ENCODE peak calls at places on chromosomes 6 and 20, in seven cellular contexts. S is SK-N-SH, B is H1, H is K562, W is HCT116, C is HepG2, D is endothelial cell of umbilical vein. P is an unnamed sample.

GRCh38 chr20:18913701-18914100 is 100.1 kb downstream of the SCP2D1 start:
- DNase-seq in S (no peak), B (no peak), H (no peak), W (no peak), C (no peak), D (no peak), P (no peak)

GRCh38 chr6:118263929-118264486 is 284.1 kb upstream of the PLN start:
- DNase-seq in S (peak), B (no peak), H (no peak), W (peak), C (peak), D (peak), P (peak)

GRCh38 chr6:32603888-32604287 is 14.2 kb upstream of the HLA-DRB1 start:
- DNase-seq in S (no peak), B (no peak), H (no peak), W (no peak), C (no peak), D (no peak), P (no peak)

GRCh38 chr20:42588847-42589246 is 600.9 kb downstream of the PTPRT start:
- DNase-seq in S (no peak), B (no peak), H (no peak), W (no peak), C (no peak), D (no peak), P (no peak)

GRCh38 chr6:3305216-3305565 is 46.4 kb downstream of the PSMG4 start:
- DNase-seq in S (no peak), B (no peak), H (no peak), W (no peak), C (no peak), D (no peak), P (no peak)

GRCh38 chr20:14700641-14700965 is 363.2 kb upstream of the FLRT3 start:
- DNase-seq in S (no peak), B (no peak), H (no peak), W (no peak), C (no peak), D (no peak), P (no peak)

GRCh38 chr20:49821850-49822249 is 9.2 kb downstream of the SLC9A8 start:
- DNase-seq in S (no peak), B (no peak), H (no peak), W (no peak), C (no peak), D (peak), P (no peak)

GRCh38 chr20:36591854-36592641 is 13.5 kb upstream of the RAB5IF start:
- DNase-seq in S (peak), B (no peak), H (peak), W (peak), C (peak), D (no peak), P (peak)

GRCh38 chr6:320351-321157 is 28.3 kb downstream of the DUSP22 start:
- DNase-seq in S (no peak), B (no peak), H (no peak), W (no peak), C (no peak), D (no peak), P (no peak)

GRCh38 chr20:36462440-36463211 is 78.7 kb upstream of the MYL9 start:
- DNase-seq in S (peak), B (no peak), H (no peak), W (no peak), C (no peak), D (peak), P (peak)

GRCh38 chr6:7765575-7766325 is 39.9 kb downstream of the BMP6 start:
- DNase-seq in S (no peak), B (no peak), H (no peak), W (no peak), C (no peak), D (no peak), P (no peak)

GRCh38 chr20:20731000-20731944 is 18.8 kb upstream of the RALGAPA2 start:
- DNase-seq in S (no peak), B (no peak), H (no peak), W (no peak), C (no peak), D (peak), P (no peak)

GRCh38 chr6:68778356-68779020 is 143.4 kb downstream of the ADGRB3 start:
- DNase-seq in S (peak), B (peak), H (peak), W (no peak), C (peak), D (no peak), P (peak)

GRCh38 chr6:73579389-73579788 is 58.6 kb upstream of the EEF1A1 start:
- DNase-seq in S (no peak), B (no peak), H (no peak), W (no peak), C (no peak), D (no peak), P (peak)

GRCh38 chr6:148389086-148389485 is 46.4 kb downstream of the SASH1 start:
- DNase-seq in S (no peak), B (no peak), H (no peak), W (no peak), C (no peak), D (no peak), P (no peak)

GRCh38 chr6:22036699-22037098 is 260.1 kb downstream of the PRL start:
- DNase-seq in S (no peak), B (no peak), H (no peak), W (no peak), C (no peak), D (no peak), P (no peak)

GRCh38 chr6:123956492-123957139 is 153.0 kb downstream of the NKAIN2 start:
- DNase-seq in S (no peak), B (no peak), H (no peak), W (no peak), C (no peak), D (no peak), P (no peak)

GRCh38 chr6:11197175-11197535 is 35.3 kb downstream of the NEDD9 start:
- DNase-seq in S (no peak), B (no peak), H (no peak), W (no peak), C (no peak), D (peak), P (peak)

GRCh38 chr20:11451793-11452291 is 465.9 kb upstream of the BTBD3 start:
- DNase-seq in S (no peak), B (no peak), H (no peak), W (peak), C (no peak), D (no peak), P (peak)

GRCh38 chr20:7003598-7003997 is 236.1 kb downstream of the BMP2 start:
- DNase-seq in S (no peak), B (no peak), H (no peak), W (no peak), C (no peak), D (peak), P (no peak)

GRCh38 chr6:81996414-81996813 is 243.9 kb upstream of the TENT5A start:
- DNase-seq in S (no peak), B (no peak), H (no peak), W (no peak), C (no peak), D (no peak), P (no peak)

GRCh38 chr6:20605581-20605980 is 71.3 kb downstream of the CDKAL1 start:
- DNase-seq in S (no peak), B (no peak), H (no peak), W (no peak), C (no peak), D (no peak), P (no peak)

GRCh38 chr6:1702580-1703051 is 92.9 kb downstream of the FOXC1 start:
- DNase-seq in S (peak), B (no peak), H (peak), W (no peak), C (peak), D (no peak), P (no peak)

GRCh38 chr6:90918361-90918760 is 331.5 kb upstream of the MAP3K7 start:
- DNase-seq in S (no peak), B (no peak), H (no peak), W (no peak), C (no peak), D (no peak), P (no peak)

GRCh38 chr6:31888281-31889258 is 8.9 kb downstream of the EHMT2 start:
- DNase-seq in S (peak), B (no peak), H (peak), W (no peak), C (no peak), D (no peak), P (peak)

GRCh38 chr6:31701666-31702420 is 1.3 kb downstream of the ABHD16A start:
- DNase-seq in S (peak), B (no peak), H (no peak), W (no peak), C (no peak), D (peak), P (no peak)

GRCh38 chr6:35051997-35052583 is 89.0 kb downstream of the TCP11 start:
- DNase-seq in S (no peak), B (no peak), H (no peak), W (no peak), C (peak), D (no peak), P (no peak)

GRCh38 chr6:39425346-39426056 is 103.0 kb upstream of the KCNK16 start:
- DNase-seq in S (no peak), B (no peak), H (no peak), W (no peak), C (no peak), D (no peak), P (no peak)

GRCh38 chr6:136076496-136076895 is 173.6 kb downstream of the MTFR2 start:
- DNase-seq in S (no peak), B (no peak), H (no peak), W (no peak), C (no peak), D (no peak), P (no peak)

GRCh38 chr20:6956574-6956973 is 189.1 kb downstream of the BMP2 start:
- DNase-seq in S (no peak), B (no peak), H (no peak), W (no peak), C (no peak), D (peak), P (no peak)

GRCh38 chr6:128981716-128982115 is 98.8 kb downstream of the LAMA2 start:
- DNase-seq in S (no peak), B (no peak), H (no peak), W (no peak), C (no peak), D (no peak), P (no peak)

GRCh38 chr20:21571841-21572690 is 58.2 kb upstream of the NKX2-2 start:
- DNase-seq in S (peak), B (no peak), H (peak), W (no peak), C (peak), D (peak), P (peak)

GRCh38 chr6:117546674-117547073 is 55.6 kb downstream of the GOPC start:
- DNase-seq in S (no peak), B (no peak), H (no peak), W (no peak), C (no peak), D (no peak), P (no peak)

GRCh38 chr6:121881974-121882667 is 446.7 kb downstream of the GJA1 start:
- DNase-seq in S (no peak), B (no peak), H (no peak), W (no peak), C (no peak), D (no peak), P (no peak)

GRCh38 chr6:56343295-56343694 is 95.9 kb upstream of the COL21A1 start:
- DNase-seq in S (peak), B (no peak), H (no peak), W (no peak), C (no peak), D (no peak), P (no peak)

GRCh38 chr6:149897015-149897697 is 757 bp downstream of the RAET1E start:
- DNase-seq in S (no peak), B (no peak), H (no peak), W (peak), C (no peak), D (peak), P (no peak)

GRCh38 chr6:150272264-150272975 is 96.4 kb upstream of the IYD start:
- DNase-seq in S (no peak), B (no peak), H (peak), W (no peak), C (no peak), D (no peak), P (no peak)

GRCh38 chr20:51500936-51501335 is 41.6 kb downstream of the NFATC2 start:
- DNase-seq in S (no peak), B (no peak), H (no peak), W (no peak), C (no peak), D (no peak), P (no peak)

GRCh38 chr20:5504061-5504739 is 187.4 kb upstream of the PROKR2 start:
- DNase-seq in S (peak), B (no peak), H (peak), W (no peak), C (peak), D (peak), P (peak)

DNA sequence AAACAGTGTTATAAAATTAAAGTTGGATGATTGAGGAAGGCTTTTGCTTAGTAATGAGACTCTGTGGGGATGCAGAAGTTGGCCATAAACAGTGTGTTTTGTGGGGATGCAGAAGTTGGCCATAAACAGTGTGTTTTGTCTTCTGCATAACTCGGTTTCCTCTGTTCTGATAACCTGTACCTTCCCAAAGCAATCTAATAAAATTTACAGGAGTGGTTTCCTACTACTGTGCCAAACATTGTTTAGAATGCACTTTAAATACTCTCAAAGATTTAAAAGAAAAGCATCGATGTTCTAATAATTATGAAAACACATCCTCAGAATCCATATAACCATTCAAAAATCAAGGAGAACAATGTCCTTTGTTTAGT is 36.9 kb upstream of the SIRT5 start:
- DNase-seq in S (no peak), B (no peak), H (no peak), W (no peak), C (no peak), D (peak), P (no peak)
- H2AFZ ChIP-seq in S (no peak), B (no peak), H (no peak), W (no peak), C (no peak), D (no peak), P (no peak)

GRCh38 chr6:156779206-156780116 is 2.3 kb downstream of the ARID1B start:
- DNase-seq in S (peak), B (no peak), H (peak), W (no peak), C (peak), D (peak), P (peak)
- TF ChIP-seq POLR2AphosphoS5 in S (no peak), B (no peak), H (peak), W (peak), C (no peak), D (peak), P (no peak)

DNA sequence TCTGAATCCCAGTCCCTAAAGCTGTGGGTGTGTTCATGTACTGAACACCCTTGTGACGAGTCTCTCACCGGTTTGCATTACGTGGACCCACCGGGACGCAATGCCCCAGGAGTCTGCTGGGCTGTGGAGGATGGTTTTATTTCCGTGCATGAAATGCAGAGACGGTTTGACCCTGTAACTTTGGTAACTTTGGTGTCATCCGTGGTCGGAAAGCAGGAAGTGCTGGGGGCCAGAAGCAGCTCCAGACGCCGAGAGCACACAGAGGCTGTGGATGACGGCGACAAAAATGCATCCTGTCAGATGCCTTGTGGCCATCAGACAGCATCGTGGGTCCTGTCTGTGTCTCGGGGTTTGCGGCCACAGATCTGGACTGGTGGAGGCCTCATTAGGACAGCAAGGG is 7.2 kb downstream of the BHLHE23 start:
- DNase-seq in S (no peak), B (no peak), H (no peak), W (no peak), C (no peak), D (no peak), P (no peak)
- H2AFZ ChIP-seq in S (no peak), B (no peak), H (no peak), W (no peak), C (no peak), D (no peak), P (no peak)

GRCh38 chr6:158655569-158656450 is 6.0 kb downstream of the SYTL3 start:
- DNase-seq in S (no peak), B (no peak), H (no peak), W (no peak), C (no peak), D (no peak), P (no peak)

GRCh38 chr6:158654498-158654897 is 4.6 kb downstream of the SYTL3 start:
- DNase-seq in S (peak), B (no peak), H (no peak), W (no peak), C (peak), D (no peak), P (no peak)

GRCh38 chr6:158653577-158654354 is 3.9 kb downstream of the SYTL3 start:
- DNase-seq in S (no peak), B (no peak), H (no peak), W (no peak), C (no peak), D (no peak), P (no peak)

GRCh38 chr6:158660331-158660730 is 10.5 kb downstream of the SYTL3 start:
- DNase-seq in S (peak), B (no peak), H (peak), W (no peak), C (no peak), D (no peak), P (peak)

GRCh38 chr6:158654960-158655485 is 5.2 kb downstream of the SYTL3 start:
- DNase-seq in S (no peak), B (no peak), H (no peak), W (no peak), C (no peak), D (no peak), P (no peak)
- TF ChIP-seq POLR2AphosphoS5 in S (no peak), B (no peak), H (no peak), W (no peak), C (no peak), D (no peak), P (no peak)

DNA sequence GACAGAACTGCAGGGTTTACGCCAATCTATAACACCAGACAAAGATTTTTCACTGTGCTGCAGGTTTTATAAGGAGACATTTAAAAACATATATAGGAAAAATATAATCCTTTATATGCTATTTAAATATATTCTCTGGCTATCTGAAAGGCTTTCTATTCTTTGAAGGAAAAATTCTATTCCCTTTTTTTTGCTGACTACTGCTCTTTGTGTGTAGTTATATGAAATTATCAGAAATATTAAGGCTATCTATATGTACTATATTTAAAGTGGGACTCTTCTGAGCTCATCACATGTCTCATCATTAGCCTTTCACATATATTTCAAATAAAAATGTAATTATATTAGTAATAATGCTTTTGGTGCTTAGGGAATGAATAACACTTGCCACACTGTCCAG is 930.7 kb downstream of the EYS start:
- DNase-seq in S (no peak), B (no peak), H (no peak), W (no peak), C (no peak), D (no peak), P (no peak)
- H2AFZ ChIP-seq in S (no peak), B (no peak), H (no peak), W (no peak), C (no peak), D (no peak), P (no peak)

GRCh38 chr6:109349419-109349987 is 32.8 kb downstream of the CD164 start:
- DNase-seq in S (peak), B (no peak), H (peak), W (no peak), C (peak), D (peak), P (no peak)
- TF ChIP-seq POLR2AphosphoS5 in S (no peak), B (no peak), H (peak), W (no peak), C (no peak), D (no peak), P (no peak)

DNA sequence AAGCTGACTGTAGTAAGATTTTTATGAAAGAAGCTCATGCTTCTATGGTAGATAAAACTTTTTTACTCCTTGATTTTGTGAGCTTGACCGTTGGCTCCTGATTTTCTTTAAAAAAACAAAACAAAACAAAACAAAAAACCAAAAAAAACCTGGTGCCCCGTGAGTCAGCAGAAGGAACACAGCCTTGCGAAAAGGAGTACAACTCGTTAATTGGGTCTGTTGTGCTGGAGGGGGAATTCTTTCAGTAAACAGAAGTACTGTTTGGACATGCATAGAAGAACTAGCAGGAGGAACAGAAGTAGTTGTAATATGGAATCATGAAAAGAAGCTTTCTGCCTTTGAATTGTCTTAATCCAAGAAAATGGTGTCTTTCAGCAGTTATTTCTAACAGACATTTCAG is 67.3 kb downstream of the RTN4IP1 start:
- DNase-seq in S (no peak), B (no peak), H (no peak), W (no peak), C (no peak), D (no peak), P (no peak)
- H2AFZ ChIP-seq in S (no peak), B (no peak), H (no peak), W (no peak), C (no peak), D (no peak), P (no peak)

DNA sequence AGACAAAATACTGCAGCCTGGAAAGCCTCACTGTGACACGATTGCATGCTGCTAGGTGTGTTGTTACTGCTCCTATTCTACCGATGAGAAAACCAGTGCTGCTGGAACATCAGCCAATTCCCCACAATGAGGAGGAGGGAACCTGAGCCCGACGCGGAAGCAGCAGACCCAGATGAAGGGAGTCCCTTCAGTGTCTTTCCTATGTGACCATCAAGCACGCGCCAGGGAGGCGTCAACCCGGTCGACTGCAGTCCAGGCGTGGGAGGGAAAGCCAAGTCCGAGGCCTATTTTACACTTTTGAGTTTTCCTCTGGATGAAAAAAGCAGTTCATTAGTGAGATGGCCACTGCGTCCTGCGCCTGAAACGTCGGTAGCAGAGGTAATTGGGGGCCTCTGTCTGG is 63.3 kb downstream of the STK35 start:
- DNase-seq in S (no peak), B (no peak), H (no peak), W (no peak), C (no peak), D (no peak), P (no peak)
- TF ChIP-seq POLR2AphosphoS5 in S (no peak), B (no peak), H (no peak), W (no peak), C (no peak), D (no peak), P (no peak)

GRCh38 chr6:15914553-15914952 is 214.3 kb upstream of the MYLIP start:
- DNase-seq in S (no peak), B (no peak), H (no peak), W (no peak), C (no peak), D (no peak), P (no peak)
- H2AFZ ChIP-seq in S (no peak), B (no peak), H (no peak), W (no peak), C (no peak), D (no peak), P (no peak)

P was measured in GM23338.